ENCODE peak calls at places on chromosomes 11 and 22, in seven cellular contexts. One of them, this sample, is unnamed.

GRCh38 chr22:38228873-38229740 is 27.3 kb downstream of the MAFF start:
- DNase-seq in RPMI7951: peak
- DNase-seq in T-helper 2 cell treated with Interferon-gamma antibody and Interleukin-4, amounts not matched to agents 5 μg/mL and 100 μg/mL, for 36 hours: no peak
- DNase-seq in stimulated activated CD4-positive, alpha-beta T cell treated with anti-CD3 and anti-CD28 coated beads, Interleukin-4, amount 100 ng/mL, for 1 hour: no peak
- DNase-seq in effector memory CD8-positive, alpha-beta T cell: no peak
- DNase-seq in GM12864: no peak
- DNase-seq in ecto neural progenitor cell: no peak
- DNase-seq in this sample: no peak

GRCh38 chr11:76605338-76606074 is 65.0 kb downstream of the LRRC32 start:
- DNase-seq in ecto neural progenitor cell: peak
- DNase-seq in T-helper 2 cell treated with Interferon-gamma antibody and Interleukin-4, amounts not matched to agents 5 μg/mL and 100 μg/mL, for 36 hours: no peak
- DNase-seq in stimulated activated CD4-positive, alpha-beta T cell treated with anti-CD3 and anti-CD28 coated beads, Interleukin-4, amount 100 ng/mL, for 1 hour: no peak
- DNase-seq in RPMI7951: no peak
- DNase-seq in GM12864: no peak
- DNase-seq in effector memory CD8-positive, alpha-beta T cell: no peak
- DNase-seq in this sample: no peak

GRCh38 chr22:27798526-27799333 is 2.8 kb downstream of the MN1 start:
- DNase-seq in ecto neural progenitor cell: no peak
- DNase-seq in stimulated activated CD4-positive, alpha-beta T cell treated with anti-CD3 and anti-CD28 coated beads, Interleukin-4, amount 100 ng/mL, for 1 hour: no peak
- DNase-seq in T-helper 2 cell treated with Interferon-gamma antibody and Interleukin-4, amounts not matched to agents 5 μg/mL and 100 μg/mL, for 36 hours: no peak
- DNase-seq in RPMI7951: no peak
- DNase-seq in effector memory CD8-positive, alpha-beta T cell: no peak
- DNase-seq in GM12864: no peak
- DNase-seq in this sample: no peak

GRCh38 chr22:23912293-23912903 is 18.2 kb downstream of the MIF start:
- DNase-seq in stimulated activated CD4-positive, alpha-beta T cell treated with anti-CD3 and anti-CD28 coated beads, Interleukin-4, amount 100 ng/mL, for 1 hour: no peak
- DNase-seq in GM12864: no peak
- DNase-seq in RPMI7951: no peak
- DNase-seq in T-helper 2 cell treated with Interferon-gamma antibody and Interleukin-4, amounts not matched to agents 5 μg/mL and 100 μg/mL, for 36 hours: no peak
- DNase-seq in ecto neural progenitor cell: peak
- DNase-seq in effector memory CD8-positive, alpha-beta T cell: no peak
- DNase-seq in this sample: no peak

GRCh38 chr11:106306942-106307341 is 229.5 kb downstream of the AASDHPPT start:
- DNase-seq in effector memory CD8-positive, alpha-beta T cell: no peak
- DNase-seq in RPMI7951: peak
- DNase-seq in GM12864: no peak
- DNase-seq in T-helper 2 cell treated with Interferon-gamma antibody and Interleukin-4, amounts not matched to agents 5 μg/mL and 100 μg/mL, for 36 hours: no peak
- DNase-seq in ecto neural progenitor cell: no peak
- DNase-seq in stimulated activated CD4-positive, alpha-beta T cell treated with anti-CD3 and anti-CD28 coated beads, Interleukin-4, amount 100 ng/mL, for 1 hour: no peak
- DNase-seq in this sample: no peak

GRCh38 chr11:2899080-2899783 is 13.7 kb upstream of the CDKN1C start:
- DNase-seq in ecto neural progenitor cell: no peak
- DNase-seq in T-helper 2 cell treated with Interferon-gamma antibody and Interleukin-4, amounts not matched to agents 5 μg/mL and 100 μg/mL, for 36 hours: no peak
- DNase-seq in stimulated activated CD4-positive, alpha-beta T cell treated with anti-CD3 and anti-CD28 coated beads, Interleukin-4, amount 100 ng/mL, for 1 hour: no peak
- DNase-seq in RPMI7951: peak
- DNase-seq in effector memory CD8-positive, alpha-beta T cell: no peak
- DNase-seq in GM12864: no peak
- DNase-seq in this sample: no peak

GRCh38 chr11:73185680-73186293 is 32.3 kb upstream of the P2RY2 start:
- DNase-seq in effector memory CD8-positive, alpha-beta T cell: no peak
- DNase-seq in ecto neural progenitor cell: no peak
- DNase-seq in T-helper 2 cell treated with Interferon-gamma antibody and Interleukin-4, amounts not matched to agents 5 μg/mL and 100 μg/mL, for 36 hours: no peak
- DNase-seq in GM12864: no peak
- DNase-seq in RPMI7951: peak
- DNase-seq in stimulated activated CD4-positive, alpha-beta T cell treated with anti-CD3 and anti-CD28 coated beads, Interleukin-4, amount 100 ng/mL, for 1 hour: no peak
- DNase-seq in this sample: no peak

GRCh38 chr11:128548655-128549255 is 38.6 kb downstream of the ETS1 start:
- DNase-seq in GM12864: no peak
- DNase-seq in T-helper 2 cell treated with Interferon-gamma antibody and Interleukin-4, amounts not matched to agents 5 μg/mL and 100 μg/mL, for 36 hours: no peak
- DNase-seq in stimulated activated CD4-positive, alpha-beta T cell treated with anti-CD3 and anti-CD28 coated beads, Interleukin-4, amount 100 ng/mL, for 1 hour: peak
- DNase-seq in effector memory CD8-positive, alpha-beta T cell: no peak
- DNase-seq in RPMI7951: no peak
- DNase-seq in ecto neural progenitor cell: no peak
- DNase-seq in this sample: no peak

GRCh38 chr11:1918436-1919315 is 827 bp upstream of the TNNT3 start:
- DNase-seq in GM12864: no peak
- DNase-seq in T-helper 2 cell treated with Interferon-gamma antibody and Interleukin-4, amounts not matched to agents 5 μg/mL and 100 μg/mL, for 36 hours: no peak
- DNase-seq in RPMI7951: no peak
- DNase-seq in ecto neural progenitor cell: no peak
- DNase-seq in stimulated activated CD4-positive, alpha-beta T cell treated with anti-CD3 and anti-CD28 coated beads, Interleukin-4, amount 100 ng/mL, for 1 hour: no peak
- DNase-seq in effector memory CD8-positive, alpha-beta T cell: no peak
- DNase-seq in this sample: no peak

GRCh38 chr11:44630511-44631210 is 65.2 kb downstream of the CD82 start:
- DNase-seq in ecto neural progenitor cell: peak
- DNase-seq in GM12864: no peak
- DNase-seq in stimulated activated CD4-positive, alpha-beta T cell treated with anti-CD3 and anti-CD28 coated beads, Interleukin-4, amount 100 ng/mL, for 1 hour: no peak
- DNase-seq in effector memory CD8-positive, alpha-beta T cell: peak
- DNase-seq in T-helper 2 cell treated with Interferon-gamma antibody and Interleukin-4, amounts not matched to agents 5 μg/mL and 100 μg/mL, for 36 hours: no peak
- DNase-seq in RPMI7951: no peak
- DNase-seq in this sample: peak

GRCh38 chr11:832529-833113 is at the start of gene CD151:
- DNase-seq in RPMI7951: peak
- DNase-seq in stimulated activated CD4-positive, alpha-beta T cell treated with anti-CD3 and anti-CD28 coated beads, Interleukin-4, amount 100 ng/mL, for 1 hour: peak
- DNase-seq in GM12864: no peak
- DNase-seq in T-helper 2 cell treated with Interferon-gamma antibody and Interleukin-4, amounts not matched to agents 5 μg/mL and 100 μg/mL, for 36 hours: peak
- DNase-seq in ecto neural progenitor cell: peak
- DNase-seq in effector memory CD8-positive, alpha-beta T cell: peak
- DNase-seq in this sample: no peak

GRCh38 chr11:102187416-102188125 is 77.3 kb downstream of the YAP1 start:
- DNase-seq in RPMI7951: peak
- DNase-seq in stimulated activated CD4-positive, alpha-beta T cell treated with anti-CD3 and anti-CD28 coated beads, Interleukin-4, amount 100 ng/mL, for 1 hour: no peak
- DNase-seq in GM12864: no peak
- DNase-seq in T-helper 2 cell treated with Interferon-gamma antibody and Interleukin-4, amounts not matched to agents 5 μg/mL and 100 μg/mL, for 36 hours: no peak
- DNase-seq in ecto neural progenitor cell: no peak
- DNase-seq in effector memory CD8-positive, alpha-beta T cell: no peak
- DNase-seq in this sample: no peak

GRCh38 chr22:26646158-26646557 is 11.2 kb upstream of the MIAT start:
- DNase-seq in T-helper 2 cell treated with Interferon-gamma antibody and Interleukin-4, amounts not matched to agents 5 μg/mL and 100 μg/mL, for 36 hours: no peak
- DNase-seq in effector memory CD8-positive, alpha-beta T cell: no peak
- DNase-seq in RPMI7951: peak
- DNase-seq in ecto neural progenitor cell: no peak
- DNase-seq in stimulated activated CD4-positive, alpha-beta T cell treated with anti-CD3 and anti-CD28 coated beads, Interleukin-4, amount 100 ng/mL, for 1 hour: no peak
- DNase-seq in GM12864: no peak
- DNase-seq in this sample: no peak

GRCh38 chr11:109308551-109308950 is 113.4 kb upstream of the C11orf87 start:
- DNase-seq in T-helper 2 cell treated with Interferon-gamma antibody and Interleukin-4, amounts not matched to agents 5 μg/mL and 100 μg/mL, for 36 hours: no peak
- DNase-seq in ecto neural progenitor cell: no peak
- DNase-seq in RPMI7951: no peak
- DNase-seq in GM12864: no peak
- DNase-seq in stimulated activated CD4-positive, alpha-beta T cell treated with anti-CD3 and anti-CD28 coated beads, Interleukin-4, amount 100 ng/mL, for 1 hour: no peak
- DNase-seq in effector memory CD8-positive, alpha-beta T cell: no peak
- DNase-seq in this sample: no peak

GRCh38 chr11:7846003-7846402 is 49.3 kb upstream of the OR5P2 start:
- DNase-seq in effector memory CD8-positive, alpha-beta T cell: no peak
- DNase-seq in GM12864: no peak
- DNase-seq in stimulated activated CD4-positive, alpha-beta T cell treated with anti-CD3 and anti-CD28 coated beads, Interleukin-4, amount 100 ng/mL, for 1 hour: no peak
- DNase-seq in RPMI7951: no peak
- DNase-seq in T-helper 2 cell treated with Interferon-gamma antibody and Interleukin-4, amounts not matched to agents 5 μg/mL and 100 μg/mL, for 36 hours: no peak
- DNase-seq in ecto neural progenitor cell: no peak
- DNase-seq in this sample: no peak

This sample was measured in DND-41.